ENCODE peak calls at places on chromosome 22, in four cellular contexts. Y, X, D and T are unnamed samples. For H3K36me3, the result is how much of the 10 kb centered on the place peaks cover.

GRCh38 chr22:25447067-25447688 is 117.3 kb upstream of the GRK3 start:
- DNase-seq in X (no peak), D (no peak), Y (no peak), T (no peak)

GRCh38 chr22:35154937-35155387 is 89.0 kb downstream of the ISX start:
- DNase-seq in Y (peak), D (peak), X (peak), T (no peak)

GRCh38 chr22:46072030-46072881 is 78.1 kb upstream of the PPARA start:
- DNase-seq in X (peak), Y (peak), D (peak), T (no peak)

GRCh38 chr22:35349704-35350538 is 31.0 kb upstream of the HMOX1 start:
- DNase-seq in X (peak), D (no peak), Y (peak), T (no peak)

GRCh38 chr22:35742342-35743100 is 24.8 kb downstream of the APOL5 start:
- DNase-seq in Y (no peak), X (no peak), D (no peak), T (no peak)

GRCh38 chr22:29040385-29041275 is 21.0 kb downstream of the C22orf31 start:
- DNase-seq in D (peak), Y (peak), X (peak), T (no peak)

GRCh38 chr22:50202130-50202671 is 1.4 kb downstream of the SELENOO start:
- DNase-seq in X (no peak), Y (peak), D (no peak), T (no peak)

GRCh38 chr22:44026630-44027511 is 2.8 kb downstream of the PARVB start:
- DNase-seq in Y (peak), X (peak), D (peak), T (peak)

GRCh38 chr22:18063311-18063710 is 14.5 kb upstream of the PEX26 start:
- DNase-seq in D (no peak), X (no peak), Y (no peak), T (no peak)

GRCh38 chr22:20028855-20029549 is 8.1 kb downstream of the TANGO2 start:
- DNase-seq in D (no peak), Y (no peak), X (no peak), T (no peak)
- H3K27ac ChIP-seq in D (no peak), Y (no peak), X (no peak), T (no peak)

GRCh38 chr22:19797631-19798319 is 37.2 kb downstream of the TBX1 start:
- DNase-seq in Y (no peak), D (no peak), X (no peak), T (no peak)
- TF ChIP-seq POLR2A in Y (no peak), D (no peak), X (no peak), T (no peak)

GRCh38 chr22:38724176-38724575 is 18.4 kb downstream of the GTPBP1 start:
- DNase-seq in D (no peak), Y (no peak), X (no peak), T (no peak)

GRCh38 chr22:38727123-38727522 is 21.4 kb downstream of the GTPBP1 start:
- DNase-seq in D (no peak), X (no peak), Y (no peak), T (no peak)

GRCh38 chr22:38727530-38728451 is 22.0 kb downstream of the GTPBP1 start:
- DNase-seq in D (no peak), X (no peak), Y (no peak), T (no peak)

GRCh38 chr22:38725900-38726655 is 20.3 kb downstream of the GTPBP1 start:
- DNase-seq in D (no peak), Y (no peak), X (no peak), T (no peak)

DNA sequence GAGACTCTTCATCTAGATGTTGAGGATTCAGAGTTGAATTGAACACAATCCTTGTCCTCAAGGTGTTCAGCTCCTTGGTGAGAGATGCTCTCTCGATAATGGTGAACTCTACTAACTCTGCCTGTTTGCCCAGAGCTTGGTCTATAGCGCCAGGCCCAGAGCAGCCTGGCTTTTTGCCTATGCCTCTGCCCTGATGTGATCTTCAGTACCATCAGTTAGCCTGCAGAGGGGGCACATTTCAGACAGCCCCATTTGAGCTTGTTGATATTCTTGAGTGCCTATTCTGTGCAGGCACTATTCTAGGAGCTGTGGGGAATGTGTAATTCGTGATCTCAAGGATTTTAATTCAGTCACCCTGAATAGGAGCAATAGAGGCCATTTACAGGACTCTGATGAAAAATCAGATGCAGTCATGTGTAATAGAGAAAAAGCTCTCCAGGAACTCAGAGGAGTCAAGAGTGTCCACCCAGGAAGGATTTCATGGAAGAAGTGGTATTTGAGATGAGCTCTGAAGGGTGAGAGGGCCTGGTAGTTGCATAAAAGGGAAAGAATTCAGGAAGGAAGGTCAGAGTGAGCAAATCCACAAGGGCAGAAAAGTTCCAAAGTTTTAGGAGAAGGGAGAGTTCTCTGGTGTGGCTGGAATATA is 19.3 kb downstream of the GTPBP1 start:
- DNase-seq in Y (no peak), D (no peak), X (no peak), T (no peak)
- H3K36me3 ChIP-seq in Y (half or more), D (half or more), X (under half), T (under half)

GRCh38 chr22:47110817-47111443 is 348.5 kb downstream of the TBC1D22A start:
- DNase-seq in X (no peak), D (no peak), Y (no peak), T (no peak)
- H3K27ac ChIP-seq in X (no peak), D (no peak), Y (no peak), T (peak)

DNA sequence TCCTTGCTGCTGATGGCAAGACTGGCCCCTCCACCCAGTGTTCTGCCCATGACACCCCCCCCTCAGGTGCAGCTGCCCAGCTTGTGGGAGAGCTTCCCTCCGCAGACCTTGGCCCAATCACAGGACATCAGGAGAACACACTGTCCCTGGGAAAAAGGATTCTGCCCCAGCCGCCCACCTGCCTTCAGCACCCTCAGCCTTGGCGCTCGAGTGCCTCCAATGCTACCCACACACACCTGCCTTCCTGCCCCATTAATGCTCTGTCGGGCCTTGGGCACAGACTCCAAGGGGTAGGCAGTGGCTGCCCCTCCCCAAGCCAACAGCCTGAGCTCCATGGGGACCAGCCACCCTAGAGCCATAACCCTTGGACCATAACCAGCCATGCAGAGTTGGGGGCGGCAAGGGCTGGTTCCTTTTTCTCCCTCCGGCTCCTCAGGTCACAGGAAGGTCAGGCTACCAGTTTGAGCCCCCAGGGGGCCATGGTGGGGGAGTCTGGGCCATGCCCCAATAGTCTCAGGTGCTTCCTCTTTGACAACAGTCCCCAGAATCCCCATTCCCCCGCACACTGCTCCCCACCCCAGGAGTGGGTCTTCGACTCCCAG is 1.3 kb upstream of the ZNF70 start:
- DNase-seq in X (no peak), Y (no peak), D (no peak), T (peak)
- TF ChIP-seq POLR2A in X (no peak), Y (no peak), D (no peak), T (no peak)

GRCh38 chr22:42937164-42937854 is 77.6 kb downstream of the PACSIN2 start:
- DNase-seq in D (peak), Y (no peak), X (peak), T (no peak)

GRCh38 chr22:42939451-42939881 is 75.5 kb downstream of the PACSIN2 start:
- DNase-seq in Y (no peak), X (no peak), D (no peak), T (no peak)

GRCh38 chr22:42938976-42939375 is 76.0 kb downstream of the PACSIN2 start:
- DNase-seq in D (no peak), Y (no peak), X (no peak), T (no peak)

GRCh38 chr22:42939941-42940653 is 74.9 kb downstream of the PACSIN2 start:
- DNase-seq in Y (no peak), D (peak), X (peak), T (no peak)

DNA sequence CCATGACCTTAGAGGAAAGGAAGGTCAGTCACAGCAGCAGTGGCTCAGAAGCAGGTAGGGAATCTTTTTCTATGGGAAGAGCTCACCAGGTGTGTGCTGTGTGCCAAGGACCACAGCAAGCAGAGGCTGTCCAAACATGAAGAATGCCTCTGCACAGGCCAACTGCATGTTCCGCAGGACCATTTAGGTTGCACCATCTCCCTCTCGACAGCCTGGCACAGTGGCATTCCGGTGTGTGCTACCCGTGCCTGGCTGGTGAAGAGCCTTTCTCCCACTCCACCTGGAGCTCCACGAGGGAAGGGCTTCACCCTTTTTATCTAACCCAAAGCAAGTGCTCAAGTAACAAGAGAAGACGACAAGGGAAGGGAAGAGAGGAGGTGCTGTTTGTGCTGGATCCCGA is 76.5 kb downstream of the PACSIN2 start:
- DNase-seq in Y (no peak), X (no peak), D (peak), T (no peak)
- H3K36me3 ChIP-seq in Y (under half), X (under half), D (under half), T (under half)

DNA sequence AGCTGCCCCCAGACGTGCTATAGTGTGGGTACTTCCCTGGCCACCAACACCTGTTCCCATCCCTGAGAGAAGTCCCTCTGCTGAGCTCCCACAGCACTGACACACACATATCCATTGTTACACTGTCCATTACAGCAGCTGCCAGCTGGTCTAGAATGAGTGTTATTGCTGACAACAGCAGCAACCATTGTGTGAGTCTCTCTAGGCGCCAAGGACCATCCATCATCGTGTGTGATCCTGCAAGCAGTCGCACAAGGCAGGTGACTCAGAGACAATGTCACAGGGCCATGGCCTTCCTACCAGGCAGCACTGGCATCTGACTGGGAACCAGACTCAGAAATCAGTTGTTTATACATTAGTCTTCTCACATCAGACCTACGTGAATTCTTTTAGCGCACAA is 56.3 kb downstream of the SGSM3 start:
- DNase-seq in Y (no peak), X (peak), D (no peak), T (no peak)
- H3K27ac ChIP-seq in Y (no peak), X (peak), D (no peak), T (peak)

GRCh38 chr22:38741166-38741565 is 14.6 kb downstream of the SUN2 start:
- DNase-seq in D (no peak), X (no peak), Y (no peak), T (no peak)

GRCh38 chr22:38739300-38740055 is 16.3 kb downstream of the SUN2 start:
- DNase-seq in D (no peak), X (no peak), Y (peak), T (no peak)

GRCh38 chr22:38741576-38741975 is 14.2 kb downstream of the SUN2 start:
- DNase-seq in X (no peak), D (no peak), Y (no peak), T (no peak)

GRCh38 chr22:38740754-38741153 is 15.0 kb downstream of the SUN2 start:
- DNase-seq in X (no peak), Y (no peak), D (no peak), T (no peak)

DNA sequence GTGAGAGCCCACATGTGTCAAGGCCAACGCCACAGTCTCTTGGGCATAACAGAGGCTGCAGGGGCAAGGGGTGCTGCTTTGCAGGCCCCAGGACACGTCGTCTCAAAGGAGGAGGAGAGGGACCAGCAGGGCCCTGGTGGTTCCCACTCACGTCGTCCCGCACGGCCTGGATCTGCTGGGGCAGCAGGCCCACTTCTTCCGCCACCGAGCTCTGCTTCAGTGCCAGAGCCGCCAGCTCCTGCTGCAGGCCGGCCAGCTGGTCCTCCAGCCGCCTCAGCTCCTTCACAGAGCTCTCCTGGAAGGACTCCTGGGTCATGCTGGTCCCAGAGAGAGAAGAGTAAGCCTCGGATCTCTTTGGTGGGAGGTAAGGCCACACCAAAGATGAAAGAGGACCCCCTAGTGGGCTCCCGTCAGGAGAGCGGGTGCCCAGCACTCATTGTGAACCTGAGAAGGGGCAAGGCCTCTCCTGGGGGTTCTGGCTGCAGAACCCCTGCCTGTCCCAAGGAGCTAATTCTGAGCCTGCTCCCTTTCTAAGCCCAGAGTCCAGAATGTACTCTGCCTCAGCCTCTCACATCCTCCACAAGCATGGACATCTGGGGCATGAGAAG is 15.6 kb downstream of the SUN2 start:
- DNase-seq in D (no peak), X (no peak), Y (no peak), T (no peak)
- TF ChIP-seq POLR2A in D (no peak), X (no peak), Y (no peak), T (no peak)

GRCh38 chr22:20761536-20761935 is 12.4 kb upstream of the SERPIND1 start:
- DNase-seq in D (no peak), Y (no peak), X (no peak), T (no peak)
- H3K36me3 ChIP-seq in D (under half), Y (under half), X (under half), T (under half)

GRCh38 chr22:49101873-49102272 is 725.8 kb downstream of the BRD1 start:
- DNase-seq in D (no peak), X (no peak), Y (no peak), T (no peak)

GRCh38 chr22:49100764-49101163 is 726.9 kb downstream of the BRD1 start:
- DNase-seq in D (no peak), X (no peak), Y (no peak), T (no peak)

GRCh38 chr22:49102367-49102766 is 725.3 kb downstream of the BRD1 start:
- DNase-seq in Y (no peak), D (no peak), X (no peak), T (no peak)

GRCh38 chr22:49100316-49100715 is 727.4 kb downstream of the BRD1 start:
- DNase-seq in X (no peak), D (no peak), Y (no peak), T (no peak)

DNA sequence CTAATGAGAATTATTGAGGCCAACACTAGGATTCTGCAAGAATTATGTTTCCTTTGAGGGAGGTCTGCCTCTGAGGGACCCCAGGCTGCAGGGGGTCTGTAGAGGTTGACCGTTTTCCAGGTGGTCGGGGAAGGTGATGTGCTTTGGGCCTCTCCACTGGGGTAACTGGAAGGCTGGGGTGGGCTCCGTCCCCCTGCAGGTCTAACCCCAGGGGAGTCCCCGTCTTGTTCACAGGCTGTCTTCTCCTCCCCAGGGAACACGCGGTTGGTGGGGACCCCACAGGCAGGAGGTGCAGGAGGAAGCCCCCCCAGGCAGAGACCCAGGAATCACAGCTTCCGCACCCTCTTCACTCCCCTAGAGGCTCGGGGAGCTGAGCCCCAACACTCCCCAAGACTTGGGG is 726.4 kb downstream of the BRD1 start:
- DNase-seq in Y (no peak), D (no peak), X (no peak), T (no peak)
- H3K27ac ChIP-seq in Y (no peak), D (no peak), X (no peak), T (no peak)